ENCODE peak calls at places on chromosomes 13 and 19, in four cellular contexts. V is fibroblast of mammary gland, F is neural progenitor cell, H is ovary. U is an unnamed sample.

GRCh38 chr13:30224732-30225131 is 82.6 kb downstream of the KATNAL1 start:
- DNase-seq in V (peak), F (no peak), H (no peak), U (no peak)

GRCh38 chr19:55519461-55520311 is 17.2 kb downstream of the SBK2 start:
- DNase-seq in V (peak), F (no peak), H (no peak), U (no peak)

GRCh38 chr13:30026093-30026492 is 175.7 kb upstream of the UBL3 start:
- DNase-seq in V (peak), F (no peak), H (no peak), U (no peak)

GRCh38 chr13:113448885-113449692 is 4.2 kb downstream of the ADPRHL1 start:
- DNase-seq in V (peak), F (no peak), H (peak), U (no peak)

GRCh38 chr19:14632286-14632685 is 42.4 kb downstream of the ADGRE3 start:
- DNase-seq in V (peak), F (no peak), H (no peak), U (no peak)

GRCh38 chr19:15529774-15530372 is 21.5 kb downstream of the CYP4F22 start:
- DNase-seq in V (peak), F (no peak), H (no peak), U (no peak)

GRCh38 chr13:98489446-98490194 is 87.3 kb downstream of the STK24 start:
- DNase-seq in V (no peak), F (no peak), H (no peak), U (no peak)

GRCh38 chr19:33471111-33471996 is 50.2 kb downstream of the PEPD start:
- DNase-seq in V (no peak), F (no peak), H (peak), U (no peak)

GRCh38 chr19:4108767-4109625 is 14.9 kb downstream of the MAP2K2 start:
- DNase-seq in V (no peak), F (no peak), H (no peak), U (no peak)

GRCh38 chr19:18895828-18896341 is at the start of gene CERS1:
- DNase-seq in V (no peak), F (peak), H (no peak), U (peak)

GRCh38 chr19:3655402-3656072 is 28.9 kb upstream of the CACTIN start:
- DNase-seq in V (peak), F (no peak), H (peak), U (no peak)

GRCh38 chr19:44212865-44213346 is 574 bp downstream of the ZNF227 start:
- DNase-seq in V (peak), F (peak), H (no peak), U (no peak)

GRCh38 chr13:101690871-101691270 is 238.4 kb downstream of the ITGBL1 start:
- DNase-seq in V (no peak), F (no peak), H (no peak), U (no peak)

GRCh38 chr19:51339313-51339686 is 2.6 kb downstream of the VSIG10L start:
- DNase-seq in V (no peak), F (peak), H (no peak), U (no peak)

GRCh38 chr13:21033866-21034601 is 27.4 kb downstream of the LATS2 start:
- DNase-seq in V (peak), F (no peak), H (no peak), U (no peak)

GRCh38 chr13:51793570-51794273 is 10.2 kb downstream of the DHRS12 start:
- DNase-seq in V (peak), F (no peak), H (no peak), U (no peak)

GRCh38 chr19:19540707-19541515 is 2.8 kb downstream of the CILP2 start:
- DNase-seq in V (no peak), F (peak), H (peak), U (peak)

GRCh38 chr13:99311748-99312492 is 4.7 kb upstream of the GPR183 start:
- DNase-seq in V (peak), F (no peak), H (peak), U (no peak)

GRCh38 chr19:2912306-2912705 is 11.6 kb downstream of the ZNF57 start:
- DNase-seq in V (no peak), F (no peak), H (no peak), U (no peak)

GRCh38 chr13:40439928-40440327 is 226.5 kb downstream of the FOXO1 start:
- DNase-seq in V (peak), F (no peak), H (peak), U (no peak)

GRCh38 chr19:10432736-10433130 is 12.4 kb downstream of the PDE4A start:
- DNase-seq in V (no peak), F (no peak), H (no peak), U (no peak)

GRCh38 chr13:45295536-45295935 is 45.4 kb downstream of the TPT1 start:
- DNase-seq in V (peak), F (no peak), H (no peak), U (no peak)

GRCh38 chr13:62702502-62702901 is 1286.9 kb upstream of the PCDH20 start:
- DNase-seq in V (no peak), F (no peak), H (no peak), U (no peak)

GRCh38 chr13:61728468-61728867 is 312.8 kb upstream of the PCDH20 start:
- DNase-seq in V (peak), F (no peak), H (no peak), U (no peak)

GRCh38 chr19:41697198-41697855 is 9.3 kb upstream of the CEACAM7 start:
- DNase-seq in V (no peak), F (no peak), H (no peak), U (no peak)

GRCh38 chr19:44447864-44448674 is at the start of gene ZNF229:
- DNase-seq in V (peak), F (peak), H (peak), U (peak)

GRCh38 chr19:16366433-16367268 is 42.0 kb downstream of the KLF2 start:
- DNase-seq in V (no peak), F (no peak), H (peak), U (no peak)

GRCh38 chr13:73274147-73274546 is 215.3 kb downstream of the KLF5 start:
- DNase-seq in V (no peak), F (no peak), H (no peak), U (no peak)

GRCh38 chr13:73273737-73274136 is 214.9 kb downstream of the KLF5 start:
- DNase-seq in V (peak), F (no peak), H (no peak), U (no peak)

GRCh38 chr13:73273276-73273675 is 214.5 kb downstream of the KLF5 start:
- DNase-seq in V (no peak), F (no peak), H (no peak), U (no peak)

GRCh38 chr13:73272831-73273230 is 214.0 kb downstream of the KLF5 start:
- DNase-seq in V (no peak), F (no peak), H (no peak), U (no peak)

GRCh38 chr13:73275163-73275562 is 216.4 kb downstream of the KLF5 start:
- DNase-seq in V (no peak), F (no peak), H (no peak), U (no peak)
- TF ChIP-seq CTCF in V (no peak), F (no peak), H (no peak), U (no peak)

GRCh38 chr19:48815870-48816501 is 5.2 kb upstream of the BCAT2 start:
- DNase-seq in V (no peak), F (no peak), H (no peak), U (no peak)
- TF ChIP-seq CTCF in V (no peak), F (no peak), H (no peak), U (no peak)

DNA sequence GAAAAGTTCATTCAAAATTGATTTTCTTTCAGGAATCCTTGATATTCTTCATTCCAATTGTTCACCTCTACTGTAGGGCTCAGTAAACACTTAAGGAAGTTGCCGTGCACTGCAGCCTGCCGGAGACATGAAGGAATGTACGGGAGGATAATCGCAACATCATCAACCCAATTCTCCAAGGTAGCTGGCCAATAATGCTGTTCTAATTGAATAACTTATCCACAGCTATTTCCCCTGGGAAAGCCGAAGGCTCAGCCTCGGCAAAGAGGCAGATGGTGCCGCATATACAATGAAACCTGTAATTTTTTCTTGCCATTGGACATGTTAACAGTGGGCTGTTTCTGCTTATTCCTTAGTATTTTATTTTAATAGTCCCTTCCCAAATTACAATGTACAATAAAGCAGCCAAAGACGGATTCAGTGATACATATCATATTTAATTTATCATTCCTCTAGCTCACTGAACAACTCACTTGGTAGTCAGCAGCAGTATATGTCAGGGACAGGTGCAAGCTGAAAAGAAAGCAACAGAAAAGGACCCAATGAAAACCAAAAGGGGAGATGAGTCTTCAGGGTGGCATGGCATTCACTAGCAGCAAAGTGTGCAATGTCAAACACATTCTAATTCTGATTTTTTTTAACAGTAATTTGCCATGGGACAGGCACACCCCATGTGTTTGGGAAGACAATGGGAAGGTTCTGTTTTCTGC is 420.5 kb upstream of the KLF12 start:
- DNase-seq in V (no peak), F (no peak), H (no peak), U (no peak)
- TF ChIP-seq CTCF in V (no peak), F (no peak), H (no peak), U (no peak)

DNA sequence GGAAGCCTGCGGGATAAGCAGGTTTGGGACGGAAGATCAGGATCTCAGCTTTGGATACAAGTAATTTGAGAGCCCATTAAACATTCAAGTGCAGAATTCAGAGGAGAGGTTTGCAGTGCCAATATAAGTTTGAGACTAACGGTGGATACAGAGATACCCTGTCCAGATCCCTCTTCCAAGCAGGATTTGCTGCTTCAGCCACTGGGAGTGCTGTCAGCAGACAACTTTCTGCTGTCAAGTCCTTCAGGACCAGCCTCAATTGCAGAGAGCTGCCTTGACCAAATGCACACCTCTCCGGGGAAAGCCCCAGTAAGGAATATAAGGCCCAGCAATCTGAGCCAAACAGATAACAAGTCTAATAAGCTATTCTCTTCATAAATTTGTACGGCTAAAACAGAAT is 46.1 kb upstream of the ZNF780A start:
- DNase-seq in V (no peak), F (no peak), H (no peak), U (no peak)
- TF ChIP-seq CTCF in V (peak), F (no peak), H (no peak), U (no peak)

DNA sequence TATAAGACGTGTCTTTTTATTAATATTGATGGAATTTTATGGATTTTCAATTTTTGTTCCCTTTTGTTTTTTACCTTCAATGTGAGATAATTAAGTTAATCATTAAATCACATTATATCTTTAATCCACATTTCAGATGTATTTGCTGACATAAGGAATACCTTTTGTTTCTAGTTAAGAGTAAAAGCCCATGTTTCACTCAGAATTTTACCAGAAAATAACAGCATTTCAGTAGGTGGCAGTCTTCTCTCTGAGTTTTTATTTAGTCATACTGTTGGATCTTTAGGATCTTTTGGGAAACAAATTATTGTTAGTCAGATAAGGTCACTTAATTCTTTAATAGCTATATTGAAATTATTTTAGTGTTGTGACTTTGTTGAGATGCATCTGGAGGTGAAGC is 67.9 kb downstream of the NDFIP2 start:
- DNase-seq in V (peak), F (no peak), H (no peak), U (no peak)
- TF ChIP-seq CTCF in V (peak), F (peak), H (no peak), U (peak)

GRCh38 chr19:45677351-45678230 is 9.6 kb downstream of the GIPR start:
- DNase-seq in V (peak), F (peak), H (peak), U (peak)
- TF ChIP-seq CTCF in V (no peak), F (no peak), H (no peak), U (no peak)

GRCh38 chr13:110266983-110267382 is 40.0 kb downstream of the COL4A1 start:
- DNase-seq in V (no peak), F (peak), H (no peak), U (peak)
- TF ChIP-seq CTCF in V (no peak), F (no peak), H (no peak), U (no peak)

DNA sequence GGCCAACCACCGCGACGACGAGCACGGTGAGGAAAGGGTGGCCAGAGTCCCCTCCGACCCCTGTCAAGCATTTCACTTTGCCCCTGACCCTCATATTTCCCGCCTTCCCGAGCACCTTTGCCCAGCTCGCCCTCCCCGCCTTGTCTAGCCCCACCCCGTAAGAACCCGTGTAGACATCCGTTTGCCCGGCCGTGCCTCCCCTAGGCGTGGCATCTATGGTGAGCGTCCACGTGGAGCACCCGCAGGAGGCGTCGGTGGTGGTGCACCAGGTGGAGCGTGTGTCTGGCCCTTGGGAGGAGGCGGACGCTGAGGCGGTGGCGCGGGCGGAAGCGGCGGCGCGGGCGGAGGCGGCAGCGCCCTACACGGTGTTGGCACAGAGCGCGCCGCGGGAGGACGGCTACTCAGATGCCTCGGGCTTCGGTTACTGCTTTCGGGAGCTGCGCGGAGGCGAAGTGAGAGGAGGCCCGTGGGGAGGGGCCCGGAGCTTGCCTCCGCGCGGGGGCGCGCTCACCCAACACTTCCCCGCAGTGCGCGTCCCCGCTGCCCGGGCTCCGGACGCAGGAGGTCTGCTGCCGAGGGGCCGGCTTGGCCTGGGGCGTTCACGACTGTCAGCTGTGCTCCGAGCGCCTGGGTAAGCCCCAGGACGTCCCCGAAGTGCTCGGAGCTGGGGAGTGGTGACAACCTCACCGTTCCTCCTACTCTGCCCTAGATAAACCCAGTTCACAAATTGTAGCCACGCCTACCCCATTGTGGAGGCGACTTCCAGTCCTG is 4.2 kb downstream of the LTBP4 start:
- DNase-seq in V (peak), F (peak), H (peak), U (peak)
- TF ChIP-seq CTCF in V (no peak), F (peak), H (no peak), U (no peak)

DNA sequence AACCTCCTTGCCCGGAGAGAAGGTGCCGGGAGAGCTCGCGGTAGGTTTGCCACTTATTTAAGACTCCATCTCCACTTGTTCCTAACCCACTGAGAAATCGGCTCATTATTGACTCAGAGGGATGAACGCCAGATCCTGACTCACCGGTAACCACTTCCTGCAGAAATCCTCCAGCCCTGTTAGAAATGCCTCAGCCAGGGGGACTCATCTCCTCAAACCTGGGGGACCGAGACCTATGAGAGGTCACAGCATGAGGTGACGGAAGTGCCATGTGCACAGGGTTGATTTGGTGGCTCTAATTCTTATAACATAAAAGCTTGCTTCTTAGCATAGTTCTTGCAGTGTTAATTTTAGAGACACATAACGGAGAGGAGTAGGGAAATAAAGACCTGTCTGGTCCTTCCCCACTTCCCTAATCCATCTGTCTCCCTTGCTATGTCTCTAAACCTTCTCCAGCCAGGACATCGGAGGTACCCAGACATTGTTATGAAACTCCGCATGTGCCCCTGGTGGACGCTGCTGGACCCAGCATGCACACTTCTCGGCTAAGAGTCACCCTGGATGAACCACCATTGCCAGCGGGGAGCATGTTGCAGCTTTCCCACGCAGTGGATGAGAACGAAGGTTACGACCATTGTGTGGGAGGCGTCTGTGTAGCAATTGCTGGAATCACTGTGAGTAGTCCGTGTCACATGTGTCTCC is 158.9 kb downstream of the EFNB2 start:
- DNase-seq in V (peak), F (no peak), H (no peak), U (no peak)
- TF ChIP-seq CTCF in V (peak), F (peak), H (no peak), U (no peak)